ENCODE peak calls at places on chromosome 21, in eight cellular contexts. T, G, E, O, Y, M, V and A are unnamed samples.

GRCh38 chr21:30340714-30341573 is 3.5 kb upstream of the KRTAP27-1 start:
- DNase-seq in G (no peak), Y (peak; percentile 11), O (no peak), T (peak; percentile 47), M (peak; percentile 15), V (no peak), E (peak; percentile 0), A (peak; percentile 8)

GRCh38 chr21:35791541-35792335 is 268.6 kb downstream of the SETD4 start:
- DNase-seq in T (no peak), M (no peak), E (no peak), Y (no peak), V (no peak), G (no peak), O (no peak), A (no peak)

GRCh38 chr21:34880401-34880800 is 168.7 kb downstream of the RUNX1 start:
- DNase-seq in E (no peak), O (no peak), G (no peak), M (no peak), T (no peak), Y (no peak), V (no peak), A (no peak)

GRCh38 chr21:31117046-31117916 is 79.0 kb upstream of the KRTAP19-8 start:
- DNase-seq in M (peak; percentile 86), G (no peak), O (no peak), E (peak; percentile 27), V (no peak), T (peak; percentile 86), Y (no peak), A (peak; percentile 51)

GRCh38 chr21:36881223-36881622 is 85.2 kb downstream of the HLCS start:
- DNase-seq in V (no peak), G (no peak), M (no peak), O (no peak), T (peak; percentile 79), Y (no peak), E (no peak), A (no peak)

GRCh38 chr21:34567574-34567973 is 47.3 kb downstream of the RCAN1 start:
- DNase-seq in E (no peak), M (no peak), V (no peak), T (no peak), G (no peak), Y (no peak), O (no peak), A (no peak)

GRCh38 chr21:45262616-45263015 is 25.1 kb downstream of the POFUT2 start:
- DNase-seq in Y (no peak), G (no peak), M (peak; percentile 15), T (peak; percentile 20), E (no peak), O (no peak), V (no peak), A (no peak)

GRCh38 chr21:38410451-38410850 is 87.8 kb downstream of the ERG start:
- DNase-seq in V (no peak), Y (no peak), O (no peak), E (no peak), G (no peak), M (no peak), T (no peak), A (no peak)

GRCh38 chr21:35090403-35090802 is 41.3 kb upstream of the RUNX1 start:
- DNase-seq in G (no peak), O (no peak), E (no peak), V (no peak), M (no peak), T (no peak), Y (no peak), A (peak; percentile 67)

GRCh38 chr21:42414928-42415769 is 11.4 kb downstream of the UBASH3A start:
- DNase-seq in G (peak; percentile 76), E (no peak), T (peak; percentile 88), Y (peak; percentile 90), V (peak; percentile 68), O (no peak), M (peak; percentile 86), A (peak; percentile 89)

GRCh38 chr21:31530918-31531705 is 128.4 kb upstream of the SOD1 start:
- DNase-seq in Y (no peak), T (no peak), O (no peak), E (no peak), G (no peak), V (no peak), M (peak; percentile 17), A (no peak)

GRCh38 chr21:42570841-42571387 is 57.3 kb downstream of the SLC37A1 start:
- DNase-seq in E (no peak), G (no peak), V (no peak), Y (no peak), M (peak; percentile 68), T (no peak), O (peak; percentile 38), A (peak; percentile 50)

GRCh38 chr21:15140321-15141019 is 75.7 kb upstream of the NRIP1 start:
- DNase-seq in G (no peak), O (no peak), M (peak; percentile 67), T (no peak), E (no peak), Y (no peak), V (no peak), A (no peak)